ENCODE peak calls at places on chromosomes 3 and 15, in six cellular contexts. One of them, this sample, is unnamed.

GRCh38 chr3:46904303-46905190 is 27.0 kb downstream of the PTH1R start:
- DNase-seq in fibroblast of lung: no peak
- DNase-seq in H9: no peak
- DNase-seq in hepatocyte: no peak
- DNase-seq in GM23338: no peak
- DNase-seq in GM23248: no peak
- DNase-seq in this sample: no peak

GRCh38 chr15:79635897-79636596 is 203.9 kb downstream of the MINAR1 start:
- DNase-seq in GM23338: no peak
- DNase-seq in fibroblast of lung: peak
- DNase-seq in H9: no peak
- DNase-seq in GM23248: peak
- DNase-seq in hepatocyte: no peak
- DNase-seq in this sample: no peak

GRCh38 chr15:75185271-75186029 is 16.2 kb upstream of the C15orf39 start:
- DNase-seq in GM23338: peak
- DNase-seq in fibroblast of lung: no peak
- DNase-seq in hepatocyte: no peak
- DNase-seq in H9: no peak
- DNase-seq in GM23248: no peak
- DNase-seq in this sample: no peak

GRCh38 chr15:64949383-64950141 is 37.9 kb downstream of the ANKDD1A start:
- DNase-seq in H9: no peak
- DNase-seq in GM23338: no peak
- DNase-seq in fibroblast of lung: no peak
- DNase-seq in GM23248: no peak
- DNase-seq in hepatocyte: no peak
- DNase-seq in this sample: no peak

GRCh38 chr15:82105458-82106205 is 59.8 kb upstream of the MEX3B start:
- DNase-seq in GM23338: peak
- DNase-seq in H9: peak
- DNase-seq in hepatocyte: peak
- DNase-seq in GM23248: peak
- DNase-seq in fibroblast of lung: peak
- DNase-seq in this sample: peak

GRCh38 chr3:72123908-72124441 is 339.0 kb upstream of the PROK2 start:
- DNase-seq in hepatocyte: peak
- DNase-seq in H9: no peak
- DNase-seq in GM23248: peak
- DNase-seq in fibroblast of lung: peak
- DNase-seq in GM23338: no peak
- DNase-seq in this sample: peak

GRCh38 chr15:31136016-31136415 is 34.5 kb upstream of the TRPM1 start:
- DNase-seq in GM23338: peak
- DNase-seq in GM23248: no peak
- DNase-seq in hepatocyte: no peak
- DNase-seq in fibroblast of lung: no peak
- DNase-seq in H9: peak
- DNase-seq in this sample: no peak

GRCh38 chr15:38610748-38611147 is 46.1 kb upstream of the RASGRP1 start:
- DNase-seq in hepatocyte: no peak
- DNase-seq in GM23338: no peak
- DNase-seq in fibroblast of lung: no peak
- DNase-seq in H9: no peak
- DNase-seq in GM23248: no peak
- DNase-seq in this sample: no peak

GRCh38 chr3:139520028-139520737 is 19.4 kb downstream of the RBP1 start:
- DNase-seq in hepatocyte: peak
- DNase-seq in GM23338: peak
- DNase-seq in H9: peak
- DNase-seq in fibroblast of lung: peak
- DNase-seq in GM23248: no peak
- DNase-seq in this sample: peak

GRCh38 chr3:111910806-111911205 is 51.7 kb downstream of the PHLDB2 start:
- DNase-seq in hepatocyte: no peak
- DNase-seq in H9: no peak
- DNase-seq in GM23338: no peak
- DNase-seq in GM23248: peak
- DNase-seq in fibroblast of lung: peak
- DNase-seq in this sample: no peak

GRCh38 chr3:66753670-66754069 is 244.4 kb upstream of the KBTBD8 start:
- DNase-seq in hepatocyte: no peak
- DNase-seq in H9: no peak
- DNase-seq in fibroblast of lung: no peak
- DNase-seq in GM23248: no peak
- DNase-seq in GM23338: no peak
- DNase-seq in this sample: no peak

GRCh38 chr3:129561619-129562248 is 18.8 kb downstream of the H1-8 start:
- DNase-seq in H9: no peak
- DNase-seq in hepatocyte: no peak
- DNase-seq in GM23338: no peak
- DNase-seq in fibroblast of lung: no peak
- DNase-seq in GM23248: no peak
- DNase-seq in this sample: no peak

GRCh38 chr3:129559565-129560079 is 16.6 kb downstream of the H1-8 start:
- DNase-seq in GM23248: no peak
- DNase-seq in GM23338: no peak
- DNase-seq in H9: no peak
- DNase-seq in fibroblast of lung: no peak
- DNase-seq in hepatocyte: no peak
- DNase-seq in this sample: no peak

GRCh38 chr3:129560269-129560787 is 17.4 kb downstream of the H1-8 start:
- DNase-seq in GM23248: peak
- DNase-seq in fibroblast of lung: peak
- DNase-seq in hepatocyte: peak
- DNase-seq in H9: no peak
- DNase-seq in GM23338: no peak
- DNase-seq in this sample: no peak

GRCh38 chr3:129562803-129563202 is 19.8 kb downstream of the H1-8 start:
- DNase-seq in H9: no peak
- DNase-seq in fibroblast of lung: no peak
- DNase-seq in hepatocyte: no peak
- DNase-seq in GM23338: no peak
- DNase-seq in GM23248: no peak
- DNase-seq in this sample: no peak

DNA sequence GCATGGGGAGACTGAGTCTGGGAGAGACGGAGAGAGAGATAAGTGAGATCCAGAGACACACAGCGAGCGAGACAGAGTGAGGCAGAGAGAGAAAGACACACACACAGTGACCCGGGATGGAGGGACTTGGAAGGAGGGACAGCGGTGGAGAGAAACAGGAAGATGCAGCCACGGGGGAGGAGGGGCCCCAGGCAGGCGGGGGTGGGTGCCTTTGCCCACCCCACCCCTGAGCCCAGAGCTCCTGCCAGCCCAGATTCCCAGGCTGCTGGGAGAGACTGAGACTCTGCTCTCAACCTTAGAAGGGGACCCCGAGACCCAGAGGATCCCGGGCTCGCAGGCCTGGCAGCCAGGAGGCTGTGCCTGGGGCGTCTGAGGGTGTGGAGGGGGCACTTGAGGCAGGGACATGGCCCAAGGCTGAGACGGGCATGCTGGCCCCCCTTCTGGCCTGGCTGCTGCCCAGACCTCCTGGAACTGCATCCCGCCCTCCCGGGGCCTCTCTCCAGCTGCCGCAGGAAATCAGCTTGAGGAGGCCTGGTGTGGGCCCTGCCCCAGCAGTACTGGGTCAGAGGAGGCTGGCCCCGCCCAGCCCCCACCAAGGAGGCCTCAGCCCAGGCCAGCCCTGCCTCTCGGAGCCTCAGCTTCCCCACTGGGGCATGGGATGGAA is 18.1 kb downstream of the H1-8 start:
- DNase-seq in hepatocyte: peak
- DNase-seq in fibroblast of lung: peak
- DNase-seq in H9: no peak
- DNase-seq in GM23338: no peak
- DNase-seq in GM23248: peak
- DNase-seq in this sample: no peak
- H2AFZ ChIP-seq in hepatocyte: peak
- H2AFZ ChIP-seq in fibroblast of lung: peak
- H2AFZ ChIP-seq in H9: no peak
- H2AFZ ChIP-seq in GM23338: no peak
- H2AFZ ChIP-seq in GM23248: peak
- H2AFZ ChIP-seq in this sample: no peak

DNA sequence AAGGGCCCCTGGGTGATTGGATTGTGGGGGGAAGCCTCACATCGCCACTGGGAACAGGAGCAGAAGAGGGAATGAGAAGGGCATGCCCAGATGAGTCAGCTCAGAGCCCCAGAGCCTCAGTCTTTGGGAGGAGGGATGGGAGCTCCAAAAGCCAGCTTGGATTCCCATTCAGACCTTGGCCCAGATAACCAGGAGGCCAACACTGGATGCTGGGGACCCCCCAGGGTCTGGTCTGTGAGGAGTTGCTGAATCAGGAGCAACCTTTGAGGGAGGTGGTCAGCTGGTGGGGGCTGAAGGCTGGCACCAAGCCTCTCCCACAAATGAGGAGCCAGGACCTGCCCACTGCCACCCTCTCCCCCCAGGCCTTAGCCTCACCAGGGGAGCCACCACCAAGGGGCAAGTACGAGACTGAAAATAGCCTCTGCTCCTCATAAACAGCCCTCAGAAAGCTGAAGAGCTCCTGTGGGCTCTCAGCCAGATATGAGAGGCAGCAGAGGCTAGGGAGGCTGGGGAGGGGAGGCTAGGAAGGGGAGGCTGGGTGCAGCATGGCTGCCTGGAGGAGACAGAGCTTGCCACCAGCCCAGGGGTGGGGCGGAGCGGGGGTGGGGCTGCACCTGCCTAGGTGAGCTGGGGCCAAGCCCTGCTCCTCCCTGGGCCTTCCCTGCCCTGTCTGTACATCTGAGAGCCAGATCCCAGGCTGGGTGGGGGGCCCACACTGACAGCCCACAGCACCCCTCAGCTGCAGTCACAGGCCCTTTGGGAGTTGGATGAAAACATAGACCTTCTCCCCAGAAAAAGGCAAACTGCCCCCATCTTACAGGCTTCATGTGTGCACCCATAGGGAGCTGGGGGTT is 99.8 kb downstream of the SEC22A start:
- DNase-seq in GM23248: peak
- DNase-seq in hepatocyte: no peak
- DNase-seq in GM23338: no peak
- DNase-seq in H9: no peak
- DNase-seq in fibroblast of lung: no peak
- DNase-seq in this sample: no peak
- H3K4me2 ChIP-seq in GM23248: no peak
- H3K4me2 ChIP-seq in hepatocyte: no peak
- H3K4me2 ChIP-seq in GM23338: no peak
- H3K4me2 ChIP-seq in H9: no peak
- H3K4me2 ChIP-seq in fibroblast of lung: no peak
- H3K4me2 ChIP-seq in this sample: no peak

GRCh38 chr3:132034097-132034485 is 723 bp downstream of the CPNE4 start:
- DNase-seq in GM23338: peak
- DNase-seq in H9: peak
- DNase-seq in fibroblast of lung: no peak
- DNase-seq in GM23248: no peak
- DNase-seq in hepatocyte: no peak
- DNase-seq in this sample: no peak
- H2AFZ ChIP-seq in GM23338: peak
- H2AFZ ChIP-seq in H9: peak
- H2AFZ ChIP-seq in fibroblast of lung: no peak
- H2AFZ ChIP-seq in GM23248: peak
- H2AFZ ChIP-seq in hepatocyte: no peak
- H2AFZ ChIP-seq in this sample: peak

DNA sequence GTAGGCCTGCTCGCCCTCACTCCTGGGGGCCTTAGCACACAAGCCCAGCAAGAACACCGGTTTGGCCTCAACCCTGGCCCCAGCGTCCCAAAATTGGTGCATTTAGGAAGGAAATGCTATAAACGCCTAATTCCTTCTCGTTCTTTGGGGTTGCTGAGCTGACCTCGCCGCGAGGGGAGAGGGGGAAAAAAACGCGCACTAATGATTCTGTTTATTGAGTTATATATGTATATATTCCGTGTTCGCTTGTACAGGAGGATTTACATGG is 3.9 kb downstream of the FEZF2 start:
- DNase-seq in GM23248: no peak
- DNase-seq in H9: no peak
- DNase-seq in hepatocyte: no peak
- DNase-seq in GM23338: no peak
- DNase-seq in fibroblast of lung: no peak
- DNase-seq in this sample: no peak
- H3K4me2 ChIP-seq in GM23248: peak
- H3K4me2 ChIP-seq in H9: peak
- H3K4me2 ChIP-seq in hepatocyte: peak
- H3K4me2 ChIP-seq in GM23338: peak
- H3K4me2 ChIP-seq in fibroblast of lung: no peak
- H3K4me2 ChIP-seq in this sample: no peak

GRCh38 chr3:149251186-149251585 is 29.6 kb upstream of the CP start:
- DNase-seq in GM23338: no peak
- DNase-seq in hepatocyte: no peak
- DNase-seq in H9: no peak
- DNase-seq in GM23248: no peak
- DNase-seq in fibroblast of lung: no peak
- DNase-seq in this sample: no peak

GRCh38 chr3:149247025-149247710 is 25.5 kb upstream of the CP start:
- DNase-seq in hepatocyte: no peak
- DNase-seq in H9: no peak
- DNase-seq in GM23338: no peak
- DNase-seq in fibroblast of lung: peak
- DNase-seq in GM23248: peak
- DNase-seq in this sample: no peak

GRCh38 chr3:149252272-149252671 is 30.6 kb upstream of the CP start:
- DNase-seq in H9: no peak
- DNase-seq in GM23338: no peak
- DNase-seq in fibroblast of lung: no peak
- DNase-seq in GM23248: no peak
- DNase-seq in hepatocyte: no peak
- DNase-seq in this sample: no peak

GRCh38 chr3:149245738-149246451 is 24.3 kb upstream of the CP start:
- DNase-seq in hepatocyte: peak
- DNase-seq in GM23248: peak
- DNase-seq in H9: no peak
- DNase-seq in GM23338: no peak
- DNase-seq in fibroblast of lung: peak
- DNase-seq in this sample: peak

DNA sequence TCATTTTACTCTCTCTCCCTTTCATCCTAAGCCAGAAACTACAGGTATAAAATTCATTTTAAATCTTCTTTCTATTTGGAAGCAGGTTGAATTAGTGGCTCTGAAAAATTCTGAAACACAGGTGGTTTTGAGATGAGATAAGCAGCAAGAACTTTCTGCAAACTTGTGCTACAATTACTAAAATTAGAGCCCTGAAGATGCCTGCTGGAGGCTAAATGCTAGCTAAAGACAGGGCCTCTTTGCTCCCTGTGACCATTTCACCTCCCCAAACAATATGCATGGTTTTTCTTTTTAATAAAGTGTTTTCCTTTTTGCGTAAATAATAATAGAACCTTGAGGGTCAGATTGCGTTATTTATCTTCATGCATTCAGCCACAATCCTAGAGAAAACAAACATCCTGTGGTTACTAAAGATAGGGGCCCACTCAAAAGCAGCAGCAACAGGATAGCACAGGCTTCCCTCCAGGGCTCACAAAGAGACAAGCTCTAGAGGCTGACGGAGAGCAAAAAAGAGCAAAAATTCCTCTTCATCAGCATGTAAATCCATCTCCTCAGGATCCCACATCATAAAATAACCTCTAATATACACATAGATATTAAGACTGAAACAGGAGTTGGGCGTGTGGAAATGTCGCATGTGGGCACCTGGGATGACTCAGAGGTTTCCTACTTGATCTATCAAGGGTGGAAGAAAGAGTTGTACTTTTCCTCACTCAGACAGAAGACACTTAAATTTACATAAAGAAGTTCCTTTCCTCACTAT is 26.5 kb upstream of the CP start:
- DNase-seq in hepatocyte: no peak
- DNase-seq in GM23338: peak
- DNase-seq in H9: no peak
- DNase-seq in GM23248: peak
- DNase-seq in fibroblast of lung: peak
- DNase-seq in this sample: no peak
- H2AFZ ChIP-seq in hepatocyte: no peak
- H2AFZ ChIP-seq in GM23338: no peak
- H2AFZ ChIP-seq in H9: no peak
- H2AFZ ChIP-seq in GM23248: no peak
- H2AFZ ChIP-seq in fibroblast of lung: no peak
- H2AFZ ChIP-seq in this sample: no peak

This sample was measured in PC-9.